ENCODE peak calls at places on chromosomes 4 and X, in eight cellular contexts. H is dorsolateral prefrontal cortex, U is heart left ventricle, X is HL-60, C is DND-41, D is cardiac muscle cell, Z is tibial nerve, W is fibroblast of villous mesenchyme. K is an unnamed sample.

GRCh38 chrX:131762802-131763234 is 218.9 kb downstream of the OR13H1 start:
- DNase-seq in H (peak), U (peak), X (no peak), C (no peak), D (no peak), Z (no peak), W (peak), K (no peak)

GRCh38 chr4:122889726-122890125 is 32.7 kb downstream of the NUDT6 start:
- DNase-seq in H (no peak), U (no peak), X (no peak), C (no peak), D (no peak), Z (no peak), W (no peak), K (no peak)

GRCh38 chr4:91212140-91212681 is 1085.0 kb downstream of the CCSER1 start:
- DNase-seq in H (no peak), U (no peak), X (no peak), C (no peak), D (no peak), Z (no peak), W (no peak), K (no peak)

GRCh38 chr4:128782875-128783614 is 26.5 kb upstream of the JADE1 start:
- DNase-seq in H (no peak), U (no peak), X (no peak), C (no peak), D (no peak), Z (peak), W (no peak), K (no peak)

GRCh38 chrX:109553862-109554261 is 17.2 kb downstream of the NXT2 start:
- DNase-seq in H (no peak), U (no peak), X (no peak), C (no peak), D (no peak), Z (no peak), W (no peak), K (no peak)

GRCh38 chrX:72652132-72652531 is 62.0 kb downstream of the PHKA1 start:
- DNase-seq in H (no peak), U (no peak), X (no peak), C (no peak), D (no peak), Z (no peak), W (no peak), K (no peak)

GRCh38 chr4:86043755-86044592 is 315.9 kb downstream of the MAPK10 start:
- DNase-seq in H (no peak), U (no peak), X (no peak), C (peak), D (peak), Z (peak), W (peak), K (no peak)

GRCh38 chrX:46574941-46575381 is 1.4 kb downstream of the CHST7 start:
- DNase-seq in H (no peak), U (peak), X (no peak), C (no peak), D (peak), Z (no peak), W (no peak), K (peak)

GRCh38 chr4:5893013-5893580 is at the start of gene CRMP1:
- DNase-seq in H (no peak), U (no peak), X (no peak), C (no peak), D (peak), Z (no peak), W (no peak), K (no peak)

GRCh38 chr4:74654230-74654681 is 140.1 kb downstream of the BTC start:
- DNase-seq in H (no peak), U (no peak), X (peak), C (no peak), D (no peak), Z (no peak), W (peak), K (no peak)

GRCh38 chr4:8384397-8385060 is 56.0 kb downstream of the ACOX3 start:
- DNase-seq in H (no peak), U (peak), X (no peak), C (no peak), D (no peak), Z (no peak), W (no peak), K (no peak)

GRCh38 chr4:88537725-88538124 is 14.1 kb upstream of the PYURF start:
- DNase-seq in H (no peak), U (no peak), X (no peak), C (no peak), D (no peak), Z (no peak), W (no peak), K (no peak)

GRCh38 chr4:74117024-74117534 is 18.1 kb upstream of the CXCL2 start:
- DNase-seq in H (peak), U (peak), X (no peak), C (no peak), D (no peak), Z (peak), W (peak), K (no peak)

GRCh38 chr4:41678086-41678485 is 70.4 kb downstream of the PHOX2B start:
- DNase-seq in H (no peak), U (no peak), X (no peak), C (no peak), D (no peak), Z (no peak), W (peak), K (no peak)

GRCh38 chr4:38082424-38083374 is 122.5 kb downstream of the PTTG2 start:
- DNase-seq in H (no peak), U (no peak), X (no peak), C (no peak), D (no peak), Z (no peak), W (peak), K (no peak)

GRCh38 chr4:139175647-139176298 is 1.2 kb downstream of the ELF2 start:
- DNase-seq in H (no peak), U (no peak), X (no peak), C (no peak), D (no peak), Z (no peak), W (no peak), K (no peak)

GRCh38 chr4:181465826-181466225 is 777.4 kb upstream of the TENM3 start:
- DNase-seq in H (no peak), U (no peak), X (no peak), C (no peak), D (no peak), Z (no peak), W (no peak), K (no peak)

GRCh38 chrX:115023139-115023538 is 5.7 kb upstream of the IL13RA2 start:
- DNase-seq in H (no peak), U (no peak), X (no peak), C (no peak), D (no peak), Z (no peak), W (peak), K (no peak)

GRCh38 chr4:113758361-113758760 is 3.2 kb downstream of the CAMK2D start:
- DNase-seq in H (no peak), U (no peak), X (no peak), C (no peak), D (no peak), Z (no peak), W (peak), K (no peak)

GRCh38 chrX:98405376-98405775 is 1521.7 kb downstream of the RPA4 start:
- DNase-seq in H (no peak), U (no peak), X (no peak), C (no peak), D (no peak), Z (no peak), W (no peak), K (no peak)

GRCh38 chr4:6373541-6374410 is 98.6 kb downstream of the PPP2R2C start:
- DNase-seq in H (no peak), U (no peak), X (no peak), C (no peak), D (no peak), Z (no peak), W (no peak), K (no peak)

GRCh38 chr4:10179957-10180602 is 63.5 kb upstream of the WDR1 start:
- DNase-seq in H (no peak), U (no peak), X (no peak), C (no peak), D (no peak), Z (no peak), W (no peak), K (no peak)

GRCh38 chrX:154358011-154358410 is 16.4 kb downstream of the FLNA start:
- DNase-seq in H (no peak), U (no peak), X (peak), C (no peak), D (no peak), Z (no peak), W (no peak), K (no peak)

GRCh38 chr4:96009720-96010119 is 169.8 kb downstream of the PDHA2 start:
- DNase-seq in H (no peak), U (no peak), X (no peak), C (no peak), D (no peak), Z (no peak), W (peak), K (no peak)

GRCh38 chrX:124343016-124343415 is 3.3 kb upstream of the SH2D1A start:
- DNase-seq in H (no peak), U (no peak), X (no peak), C (no peak), D (no peak), Z (no peak), W (no peak), K (no peak)

GRCh38 chr4:13430834-13431568 is 53.1 kb downstream of the RAB28 start:
- DNase-seq in H (no peak), U (no peak), X (no peak), C (no peak), D (no peak), Z (no peak), W (no peak), K (no peak)

GRCh38 chr4:99361268-99361922 is 8.8 kb upstream of the ADH1C start:
- DNase-seq in H (no peak), U (no peak), X (no peak), C (no peak), D (no peak), Z (no peak), W (peak), K (no peak)

GRCh38 chrX:112760697-112761096 is 79.9 kb downstream of the AMOT start:
- DNase-seq in H (no peak), U (no peak), X (no peak), C (no peak), D (no peak), Z (no peak), W (no peak), K (no peak)

GRCh38 chr4:1033840-1034551 is 22.6 kb downstream of the FGFRL1 start:
- DNase-seq in H (peak), U (peak), X (no peak), C (no peak), D (no peak), Z (no peak), W (peak), K (no peak)

GRCh38 chrX:29530520-29530919 is 684.8 kb upstream of the MAGEB2 start:
- DNase-seq in H (no peak), U (no peak), X (no peak), C (no peak), D (no peak), Z (no peak), W (peak), K (no peak)

GRCh38 chr4:1479454-1479853 is 73.2 kb upstream of the NKX1-1 start:
- DNase-seq in H (no peak), U (no peak), X (no peak), C (no peak), D (no peak), Z (no peak), W (no peak), K (no peak)

GRCh38 chrX:81238166-81238565 is 36.3 kb downstream of the SH3BGRL start:
- DNase-seq in H (no peak), U (no peak), X (no peak), C (no peak), D (no peak), Z (no peak), W (no peak), K (no peak)
- TF ChIP-seq CTCF in H (no peak), U (no peak), X (no peak), C (no peak), D (no peak), Z (no peak), W (no peak), K (no peak)

GRCh38 chrX:70979136-70979762 is 48.4 kb upstream of the SLC7A3 start:
- DNase-seq in H (no peak), U (no peak), X (no peak), C (no peak), D (peak), Z (no peak), W (peak), K (no peak)
- TF ChIP-seq CTCF in H (peak), U (no peak), X (peak), C (peak), D (peak), Z (no peak), W (peak), K (peak)

GRCh38 chrX:48028091-48028490 is 21.3 kb downstream of the SPACA5 start:
- DNase-seq in H (no peak), U (no peak), X (no peak), C (no peak), D (no peak), Z (no peak), W (no peak), K (no peak)

GRCh38 chrX:48022740-48023139 is 16.0 kb downstream of the SPACA5 start:
- DNase-seq in H (no peak), U (no peak), X (no peak), C (no peak), D (no peak), Z (no peak), W (no peak), K (no peak)

GRCh38 chrX:48022100-48022499 is 15.3 kb downstream of the SPACA5 start:
- DNase-seq in H (no peak), U (no peak), X (no peak), C (no peak), D (no peak), Z (no peak), W (no peak), K (no peak)

GRCh38 chrX:48021026-48021900 is 14.5 kb downstream of the SPACA5 start:
- DNase-seq in H (peak), U (peak), X (no peak), C (peak), D (peak), Z (peak), W (peak), K (peak)

GRCh38 chrX:48025561-48025960 is 18.8 kb downstream of the SPACA5 start:
- DNase-seq in H (peak), U (no peak), X (no peak), C (peak), D (peak), Z (peak), W (peak), K (no peak)
- TF ChIP-seq CTCF in H (peak), U (peak), X (no peak), C (peak), D (peak), Z (peak), W (peak), K (peak)

DNA sequence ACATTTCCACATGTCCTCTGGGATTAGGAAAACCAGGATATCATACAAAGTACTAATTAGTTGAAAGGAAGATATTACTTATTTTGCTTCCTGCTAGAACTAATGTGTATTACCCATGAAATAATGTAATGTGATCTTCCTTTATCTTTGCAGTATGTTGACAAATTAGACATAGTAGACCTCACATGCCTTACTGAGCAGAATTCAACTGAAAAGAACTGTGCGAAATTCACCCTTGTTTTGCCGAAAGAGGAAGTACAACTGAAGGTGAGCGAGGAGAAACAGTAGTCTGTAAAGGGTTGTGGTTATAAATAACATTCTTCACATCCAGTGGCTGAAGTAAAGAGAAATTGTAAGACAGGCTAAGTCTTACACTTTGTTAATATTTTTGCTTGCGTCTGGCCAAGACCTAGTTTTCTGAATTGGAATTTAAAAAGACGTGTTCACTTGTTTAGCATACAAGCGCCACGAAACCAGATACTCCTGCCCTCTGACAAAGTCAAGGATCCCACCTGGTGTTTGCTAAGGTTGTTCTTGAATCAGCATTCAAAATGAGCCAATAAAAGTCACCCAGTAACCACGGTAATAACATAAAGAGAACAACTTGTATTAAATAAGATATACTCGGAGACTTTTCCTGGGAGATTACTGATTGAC is 16.8 kb downstream of the STAP1 start:
- DNase-seq in H (no peak), U (no peak), X (peak), C (no peak), D (no peak), Z (no peak), W (no peak), K (no peak)
- TF ChIP-seq CTCF in H (no peak), U (no peak), X (no peak), C (no peak), D (no peak), Z (no peak), W (no peak), K (no peak)

DNA sequence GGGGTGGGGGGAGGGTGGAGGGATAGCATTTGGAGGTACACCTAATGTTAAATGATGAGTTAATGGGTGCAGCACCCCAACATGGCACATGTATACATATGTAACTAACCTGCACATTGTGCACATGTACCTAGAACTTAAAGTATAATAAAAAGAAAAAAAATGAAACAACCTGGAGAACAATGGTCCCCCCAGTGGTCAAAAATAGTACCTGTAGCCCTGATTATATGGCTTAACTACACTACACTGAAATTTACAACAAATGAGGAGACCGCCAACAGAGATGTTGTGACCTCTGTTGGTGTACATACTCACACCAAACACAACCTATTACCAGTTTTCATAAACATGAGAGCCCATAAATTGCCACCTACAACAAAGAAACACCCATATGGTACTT is 7.3 kb upstream of the MAGEE1 start:
- DNase-seq in H (no peak), U (no peak), X (no peak), C (no peak), D (no peak), Z (no peak), W (no peak), K (no peak)
- TF ChIP-seq CTCF in H (no peak), U (no peak), X (no peak), C (peak), D (no peak), Z (no peak), W (no peak), K (peak)

GRCh38 chr4:176631611-176632010 is 161.1 kb downstream of the VEGFC start:
- DNase-seq in H (no peak), U (no peak), X (no peak), C (no peak), D (no peak), Z (no peak), W (no peak), K (no peak)

GRCh38 chr4:176638992-176639391 is 153.7 kb downstream of the VEGFC start:
- DNase-seq in H (no peak), U (no peak), X (no peak), C (no peak), D (no peak), Z (no peak), W (peak), K (no peak)

GRCh38 chr4:176641237-176641636 is 151.5 kb downstream of the VEGFC start:
- DNase-seq in H (no peak), U (no peak), X (no peak), C (no peak), D (no peak), Z (no peak), W (no peak), K (no peak)

GRCh38 chr4:176635372-176636261 is 157.1 kb downstream of the VEGFC start:
- DNase-seq in H (no peak), U (no peak), X (no peak), C (no peak), D (no peak), Z (no peak), W (peak), K (no peak)
- TF ChIP-seq CTCF in H (no peak), U (no peak), X (no peak), C (no peak), D (no peak), Z (no peak), W (no peak), K (no peak)

DNA sequence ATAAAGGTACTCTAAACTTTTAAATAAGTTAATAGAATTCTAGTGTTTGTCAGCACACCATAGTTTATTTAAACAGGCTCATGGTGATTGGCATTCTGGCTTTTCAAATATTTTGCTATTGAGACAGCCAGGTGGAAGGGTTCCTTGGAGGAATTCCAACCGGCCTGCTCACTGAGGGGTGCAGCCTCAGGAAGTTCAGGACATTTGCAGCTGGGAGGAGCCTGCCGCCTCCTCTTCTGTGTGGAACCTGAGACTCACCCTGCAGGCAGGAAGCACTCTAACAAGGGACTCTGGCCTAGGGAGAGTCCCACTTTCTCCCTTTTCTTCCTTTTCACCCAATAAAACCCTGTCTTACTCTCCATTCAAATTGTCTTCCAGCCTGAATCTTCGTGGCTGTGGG is 1328.0 kb downstream of the FSTL5 start:
- DNase-seq in H (no peak), U (no peak), X (no peak), C (no peak), D (peak), Z (no peak), W (no peak), K (no peak)
- TF ChIP-seq CTCF in H (no peak), U (no peak), X (no peak), C (no peak), D (no peak), Z (no peak), W (no peak), K (no peak)

DNA sequence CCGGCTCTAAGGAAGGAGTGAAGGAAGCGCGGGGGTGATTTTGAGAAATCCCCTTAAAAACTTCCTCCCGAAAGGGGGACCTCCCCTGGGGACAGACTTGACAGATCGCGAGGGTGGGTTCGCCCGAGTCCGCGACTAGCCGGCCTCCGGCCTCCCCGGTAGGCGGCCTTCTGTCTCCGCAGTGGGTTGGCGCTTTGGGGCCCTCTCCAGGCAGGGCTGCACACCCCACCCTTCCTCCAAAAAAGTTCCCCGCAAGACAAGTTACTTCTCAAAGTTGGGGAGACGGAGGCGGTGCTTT is 24.8 kb downstream of the HOPX start:
- DNase-seq in H (peak), U (no peak), X (no peak), C (no peak), D (no peak), Z (no peak), W (no peak), K (no peak)
- TF ChIP-seq CTCF in H (peak), U (no peak), X (no peak), C (no peak), D (peak), Z (no peak), W (no peak), K (peak)